ENCODE peak calls at places on chromosome 2, in four cellular contexts. One of them, this sample, is unnamed.

GRCh38 chr2:237113026-237113810 is 27.5 kb downstream of the COPS8 start:
- DNase-seq in GM10248: no peak
- DNase-seq in heart left ventricle: no peak
- DNase-seq in stimulated activated CD4-positive, alpha-beta T cell treated with anti-CD3 and anti-CD28 coated beads, Interleukin-1b, Interleukin-23, amount 100 ng/mL, for 4 hours: no peak
- DNase-seq in this sample: no peak

GRCh38 chr2:188378551-188378950 is 86.9 kb downstream of the GULP1 start:
- DNase-seq in GM10248: no peak
- DNase-seq in stimulated activated CD4-positive, alpha-beta T cell treated with anti-CD3 and anti-CD28 coated beads, Interleukin-1b, Interleukin-23, amount 100 ng/mL, for 4 hours: no peak
- DNase-seq in heart left ventricle: no peak
- DNase-seq in this sample: no peak

GRCh38 chr2:106607371-106607770 is 120.2 kb downstream of the CD8B2 start:
- DNase-seq in heart left ventricle: no peak
- DNase-seq in stimulated activated CD4-positive, alpha-beta T cell treated with anti-CD3 and anti-CD28 coated beads, Interleukin-1b, Interleukin-23, amount 100 ng/mL, for 4 hours: no peak
- DNase-seq in GM10248: no peak
- DNase-seq in this sample: no peak

GRCh38 chr2:17171446-17172049 is 346.7 kb downstream of the RAD51AP2 start:
- DNase-seq in heart left ventricle: no peak
- DNase-seq in GM10248: no peak
- DNase-seq in stimulated activated CD4-positive, alpha-beta T cell treated with anti-CD3 and anti-CD28 coated beads, Interleukin-1b, Interleukin-23, amount 100 ng/mL, for 4 hours: no peak
- DNase-seq in this sample: peak; percentile 45

GRCh38 chr2:126698376-126698775 is 42.4 kb downstream of the GYPC start:
- DNase-seq in stimulated activated CD4-positive, alpha-beta T cell treated with anti-CD3 and anti-CD28 coated beads, Interleukin-1b, Interleukin-23, amount 100 ng/mL, for 4 hours: no peak
- DNase-seq in heart left ventricle: no peak
- DNase-seq in GM10248: no peak
- DNase-seq in this sample: no peak

GRCh38 chr2:80499095-80499494 is 194.5 kb upstream of the LRRTM1 start:
- DNase-seq in heart left ventricle: peak; percentile 32
- DNase-seq in stimulated activated CD4-positive, alpha-beta T cell treated with anti-CD3 and anti-CD28 coated beads, Interleukin-1b, Interleukin-23, amount 100 ng/mL, for 4 hours: no peak
- DNase-seq in GM10248: no peak
- DNase-seq in this sample: no peak

GRCh38 chr2:39018633-39019032 is 102.2 kb downstream of the SOS1 start:
- DNase-seq in stimulated activated CD4-positive, alpha-beta T cell treated with anti-CD3 and anti-CD28 coated beads, Interleukin-1b, Interleukin-23, amount 100 ng/mL, for 4 hours: no peak
- DNase-seq in heart left ventricle: no peak
- DNase-seq in GM10248: no peak
- DNase-seq in this sample: no peak

GRCh38 chr2:121287146-121287798 is 2.3 kb upstream of the TFCP2L1 start:
- DNase-seq in heart left ventricle: peak; percentile 37
- DNase-seq in stimulated activated CD4-positive, alpha-beta T cell treated with anti-CD3 and anti-CD28 coated beads, Interleukin-1b, Interleukin-23, amount 100 ng/mL, for 4 hours: no peak
- DNase-seq in GM10248: no peak
- DNase-seq in this sample: no peak

GRCh38 chr2:53969285-53970094 is 1.3 kb downstream of the PSME4 start:
- DNase-seq in heart left ventricle: no peak
- DNase-seq in stimulated activated CD4-positive, alpha-beta T cell treated with anti-CD3 and anti-CD28 coated beads, Interleukin-1b, Interleukin-23, amount 100 ng/mL, for 4 hours: no peak
- DNase-seq in GM10248: peak; percentile 34
- DNase-seq in this sample: no peak

GRCh38 chr2:171057575-171057974 is 103.1 kb downstream of the TLK1 start:
- DNase-seq in stimulated activated CD4-positive, alpha-beta T cell treated with anti-CD3 and anti-CD28 coated beads, Interleukin-1b, Interleukin-23, amount 100 ng/mL, for 4 hours: no peak
- DNase-seq in heart left ventricle: no peak
- DNase-seq in GM10248: no peak
- DNase-seq in this sample: no peak

GRCh38 chr2:17620841-17621240 is 80.3 kb downstream of the VSNL1 start:
- DNase-seq in stimulated activated CD4-positive, alpha-beta T cell treated with anti-CD3 and anti-CD28 coated beads, Interleukin-1b, Interleukin-23, amount 100 ng/mL, for 4 hours: no peak
- DNase-seq in GM10248: no peak
- DNase-seq in heart left ventricle: no peak
- DNase-seq in this sample: no peak

GRCh38 chr2:43347751-43348150 is 121.3 kb upstream of the ZFP36L2 start:
- DNase-seq in GM10248: no peak
- DNase-seq in stimulated activated CD4-positive, alpha-beta T cell treated with anti-CD3 and anti-CD28 coated beads, Interleukin-1b, Interleukin-23, amount 100 ng/mL, for 4 hours: no peak
- DNase-seq in heart left ventricle: no peak
- DNase-seq in this sample: no peak

GRCh38 chr2:237500681-237501424 is 13.8 kb downstream of the MLPH start:
- DNase-seq in heart left ventricle: no peak
- DNase-seq in stimulated activated CD4-positive, alpha-beta T cell treated with anti-CD3 and anti-CD28 coated beads, Interleukin-1b, Interleukin-23, amount 100 ng/mL, for 4 hours: no peak
- DNase-seq in GM10248: no peak
- DNase-seq in this sample: no peak

GRCh38 chr2:148052687-148053086 is 31.8 kb downstream of the MBD5 start:
- DNase-seq in heart left ventricle: no peak
- DNase-seq in GM10248: no peak
- DNase-seq in stimulated activated CD4-positive, alpha-beta T cell treated with anti-CD3 and anti-CD28 coated beads, Interleukin-1b, Interleukin-23, amount 100 ng/mL, for 4 hours: no peak
- DNase-seq in this sample: no peak

GRCh38 chr2:233746475-233747282 is 13.4 kb upstream of the UGT1A1 start:
- DNase-seq in GM10248: no peak
- DNase-seq in stimulated activated CD4-positive, alpha-beta T cell treated with anti-CD3 and anti-CD28 coated beads, Interleukin-1b, Interleukin-23, amount 100 ng/mL, for 4 hours: no peak
- DNase-seq in heart left ventricle: no peak
- DNase-seq in this sample: no peak

GRCh38 chr2:207230261-207231105 is 64.7 kb upstream of the KLF7 start:
- DNase-seq in stimulated activated CD4-positive, alpha-beta T cell treated with anti-CD3 and anti-CD28 coated beads, Interleukin-1b, Interleukin-23, amount 100 ng/mL, for 4 hours: no peak
- DNase-seq in heart left ventricle: no peak
- DNase-seq in GM10248: no peak
- DNase-seq in this sample: no peak

GRCh38 chr2:70645733-70646420 is 92.3 kb upstream of the TGFA start:
- DNase-seq in stimulated activated CD4-positive, alpha-beta T cell treated with anti-CD3 and anti-CD28 coated beads, Interleukin-1b, Interleukin-23, amount 100 ng/mL, for 4 hours: no peak
- DNase-seq in GM10248: no peak
- DNase-seq in heart left ventricle: no peak
- DNase-seq in this sample: no peak

GRCh38 chr2:129882476-129882875 is 97.0 kb upstream of the RAB6C start:
- DNase-seq in stimulated activated CD4-positive, alpha-beta T cell treated with anti-CD3 and anti-CD28 coated beads, Interleukin-1b, Interleukin-23, amount 100 ng/mL, for 4 hours: no peak
- DNase-seq in heart left ventricle: no peak
- DNase-seq in GM10248: no peak
- DNase-seq in this sample: no peak

GRCh38 chr2:45287040-45287439 is 277.8 kb upstream of the SIX2 start:
- DNase-seq in heart left ventricle: no peak
- DNase-seq in stimulated activated CD4-positive, alpha-beta T cell treated with anti-CD3 and anti-CD28 coated beads, Interleukin-1b, Interleukin-23, amount 100 ng/mL, for 4 hours: no peak
- DNase-seq in GM10248: no peak
- DNase-seq in this sample: no peak